ENCODE peak calls at places on chromosomes 7 and 10, in ten cellular contexts. F is NT2/D1; I is CD8-positive, alpha-beta T cell; J is A549; L is CD8-positive, alpha-beta memory T cell; E is GM12878; X is uterus; N is right lobe of liver; Y is PC-3; T is brain microvascular endothelial cell. A is an unnamed sample.

GRCh38 chr7:45623740-45624391 is 49.7 kb downstream of the ADCY1 start:
- DNase-seq in F (no peak), I (no peak), J (no peak), L (no peak), E (no peak), X (no peak), N (no peak), Y (no peak), T (no peak), A (no peak)

GRCh38 chr7:151378011-151378410 is 31.8 kb downstream of the WDR86 start:
- DNase-seq in F (no peak), I (no peak), J (no peak), L (no peak), E (no peak), X (no peak), N (peak), Y (no peak), T (no peak), A (no peak)

GRCh38 chr7:54477083-54477482 is 65.1 kb upstream of the VSTM2A start:
- DNase-seq in F (no peak), I (no peak), J (peak), L (no peak), E (no peak), X (no peak), N (no peak), Y (no peak), T (no peak), A (no peak)

GRCh38 chr7:36474283-36475010 is 84.8 kb downstream of the ANLN start:
- DNase-seq in F (no peak), I (no peak), J (no peak), L (no peak), E (no peak), X (no peak), N (no peak), Y (peak), T (peak), A (no peak)

GRCh38 chr7:28921822-28922221 is 36.3 kb downstream of the TRIL start:
- DNase-seq in F (peak), I (peak), J (peak), L (no peak), E (no peak), X (peak), N (no peak), Y (peak), T (peak), A (no peak)

GRCh38 chr10:77311186-77311585 is 326.4 kb downstream of the KCNMA1 start:
- DNase-seq in F (no peak), I (no peak), J (no peak), L (no peak), E (no peak), X (no peak), N (no peak), Y (no peak), T (no peak), A (no peak)

GRCh38 chr7:155147624-155148023 is 77.5 kb downstream of the HTR5A start:
- DNase-seq in F (no peak), I (no peak), J (no peak), L (no peak), E (no peak), X (no peak), N (no peak), Y (no peak), T (no peak), A (no peak)

GRCh38 chr7:151091431-151091830 is 5.2 kb downstream of the AGAP3 start:
- DNase-seq in F (no peak), I (no peak), J (peak), L (no peak), E (no peak), X (no peak), N (no peak), Y (no peak), T (no peak), A (no peak)

GRCh38 chr7:108603922-108604684 is 34.4 kb downstream of the DNAJB9 start:
- DNase-seq in F (no peak), I (no peak), J (no peak), L (no peak), E (no peak), X (no peak), N (no peak), Y (peak), T (no peak), A (no peak)

GRCh38 chr7:135710417-135711138 is 17.4 kb downstream of the SLC13A4 start:
- DNase-seq in F (no peak), I (no peak), J (peak), L (no peak), E (no peak), X (no peak), N (no peak), Y (peak), T (no peak), A (no peak)

GRCh38 chr7:81111358-81111757 is 192.5 kb upstream of the SEMA3C start:
- DNase-seq in F (no peak), I (no peak), J (peak), L (no peak), E (no peak), X (peak), N (no peak), Y (peak), T (peak), A (peak)

GRCh38 chr7:36348256-36348655 is 41.4 kb upstream of the ANLN start:
- DNase-seq in F (no peak), I (no peak), J (no peak), L (no peak), E (no peak), X (no peak), N (no peak), Y (no peak), T (peak), A (no peak)

GRCh38 chr10:132848306-132848705 is 62.4 kb upstream of the NKX6-2 start:
- DNase-seq in F (no peak), I (no peak), J (no peak), L (no peak), E (no peak), X (no peak), N (no peak), Y (no peak), T (no peak), A (no peak)

GRCh38 chr10:101141622-101142532 is 10.8 kb downstream of the TLX1 start:
- DNase-seq in F (peak), I (peak), J (peak), L (peak), E (peak), X (peak), N (peak), Y (peak), T (peak), A (peak)

GRCh38 chr10:101139421-101139911 is 8.4 kb downstream of the TLX1 start:
- DNase-seq in F (no peak), I (no peak), J (no peak), L (no peak), E (no peak), X (no peak), N (no peak), Y (no peak), T (no peak), A (no peak)

GRCh38 chr10:101140950-101141621 is 10.0 kb downstream of the TLX1 start:
- DNase-seq in F (no peak), I (no peak), J (no peak), L (no peak), E (no peak), X (no peak), N (no peak), Y (no peak), T (no peak), A (no peak)

GRCh38 chr10:101138788-101139420 is 7.8 kb downstream of the TLX1 start:
- DNase-seq in F (no peak), I (no peak), J (no peak), L (no peak), E (no peak), X (no peak), N (no peak), Y (no peak), T (no peak), A (no peak)

DNA sequence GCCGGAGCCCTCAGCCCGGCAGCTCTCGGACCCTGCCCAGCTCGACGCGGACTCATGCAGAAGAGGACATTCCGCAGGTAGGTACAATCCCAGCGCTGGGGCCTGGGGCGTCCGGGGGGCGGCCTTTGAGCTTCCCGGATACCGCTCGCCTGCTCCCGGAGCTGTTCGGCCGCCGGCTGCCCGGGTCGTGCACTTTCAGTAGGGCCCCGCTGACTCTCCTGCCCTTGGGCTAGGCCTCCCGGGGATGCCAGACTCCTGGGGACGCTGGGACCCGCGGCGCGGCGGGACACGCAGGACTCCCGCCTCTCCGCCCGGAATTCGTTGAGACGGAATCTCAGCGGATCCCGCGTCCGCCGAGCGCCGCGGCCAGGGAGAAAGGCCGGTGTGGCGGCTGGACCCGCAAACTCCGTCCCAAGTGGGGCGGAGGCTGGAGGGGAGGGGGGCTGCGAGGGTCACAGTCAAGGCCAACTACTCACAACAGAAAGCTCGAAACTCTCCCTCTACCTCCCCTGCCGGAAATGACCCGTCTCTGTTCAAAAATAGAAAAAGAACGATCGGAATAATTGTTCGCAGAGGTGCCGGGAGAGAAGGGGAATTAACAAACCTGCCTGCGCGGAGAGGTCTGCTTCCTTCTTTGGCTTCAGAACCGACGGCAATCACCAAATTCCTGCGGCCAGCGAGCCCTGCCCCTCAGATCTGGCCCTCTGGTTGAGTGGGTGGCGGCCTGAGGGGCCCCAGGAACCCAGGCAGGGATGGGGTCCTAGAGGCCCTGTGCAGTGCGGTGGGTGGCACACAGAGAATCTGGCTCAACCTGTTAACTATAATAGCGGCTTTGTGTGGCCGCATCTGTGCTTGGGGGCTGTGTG is 9.2 kb downstream of the TLX1 start:
- DNase-seq in F (no peak), I (no peak), J (no peak), L (no peak), E (no peak), X (no peak), N (no peak), Y (no peak), T (no peak), A (no peak)
- H3K4me3 ChIP-seq in F (peak), I (no peak), J (no peak), L (no peak), E (no peak), X (no peak), N (no peak), Y (no peak), T (no peak), A (no peak)

GRCh38 chr7:99129001-99129400 is 14.9 kb downstream of the SMURF1 start:
- DNase-seq in F (no peak), I (no peak), J (no peak), L (no peak), E (no peak), X (no peak), N (no peak), Y (no peak), T (no peak), A (no peak)

GRCh38 chr7:99129536-99129935 is 14.4 kb downstream of the SMURF1 start:
- DNase-seq in F (no peak), I (no peak), J (no peak), L (no peak), E (no peak), X (no peak), N (no peak), Y (no peak), T (no peak), A (no peak)

GRCh38 chr7:99127636-99128035 is 16.3 kb downstream of the SMURF1 start:
- DNase-seq in F (no peak), I (no peak), J (no peak), L (no peak), E (no peak), X (no peak), N (no peak), Y (peak), T (no peak), A (no peak)

GRCh38 chr7:99126921-99127553 is 16.9 kb downstream of the SMURF1 start:
- DNase-seq in F (no peak), I (no peak), J (no peak), L (no peak), E (no peak), X (no peak), N (no peak), Y (no peak), T (peak), A (no peak)

GRCh38 chr7:99128076-99128950 is 15.6 kb downstream of the SMURF1 start:
- DNase-seq in F (no peak), I (no peak), J (no peak), L (no peak), E (no peak), X (no peak), N (no peak), Y (peak), T (peak), A (no peak)
- H3K4me3 ChIP-seq in F (no peak), I (no peak), J (no peak), L (no peak), E (no peak), X (no peak), N (no peak), Y (peak), T (no peak), A (no peak)

GRCh38 chr7:127887631-127888030 is 143.6 kb downstream of the LRRC4 start:
- DNase-seq in F (no peak), I (no peak), J (no peak), L (no peak), E (no peak), X (no peak), N (no peak), Y (no peak), T (no peak), A (no peak)
- H3K4me3 ChIP-seq in F (no peak), I (no peak), J (no peak), L (no peak), E (no peak), X (no peak), N (no peak), Y (no peak), T (no peak), A (no peak)

GRCh38 chr10:65346466-65346865 is 1579.4 kb upstream of the LRRTM3 start:
- DNase-seq in F (no peak), I (no peak), J (no peak), L (no peak), E (no peak), X (no peak), N (no peak), Y (no peak), T (no peak), A (no peak)

GRCh38 chr10:65355141-65355680 is 1570.6 kb upstream of the LRRTM3 start:
- DNase-seq in F (no peak), I (no peak), J (no peak), L (no peak), E (no peak), X (no peak), N (no peak), Y (no peak), T (no peak), A (no peak)

GRCh38 chr10:65348637-65349036 is 1577.2 kb upstream of the LRRTM3 start:
- DNase-seq in F (no peak), I (no peak), J (no peak), L (no peak), E (no peak), X (no peak), N (no peak), Y (no peak), T (no peak), A (no peak)

GRCh38 chr10:65350619-65351018 is 1575.2 kb upstream of the LRRTM3 start:
- DNase-seq in F (no peak), I (no peak), J (no peak), L (no peak), E (no peak), X (no peak), N (no peak), Y (no peak), T (no peak), A (no peak)
- H3K4me3 ChIP-seq in F (no peak), I (no peak), J (no peak), L (no peak), E (no peak), X (no peak), N (no peak), Y (no peak), T (no peak), A (no peak)

GRCh38 chr7:84187087-84187805 is 7.3 kb downstream of the SEMA3A start:
- DNase-seq in F (no peak), I (no peak), J (no peak), L (no peak), E (no peak), X (no peak), N (no peak), Y (peak), T (no peak), A (no peak)

GRCh38 chr7:84191261-84191660 is 3.3 kb downstream of the SEMA3A start:
- DNase-seq in F (no peak), I (no peak), J (no peak), L (no peak), E (no peak), X (no peak), N (no peak), Y (peak), T (no peak), A (no peak)

GRCh38 chr7:84190016-84190705 is 4.4 kb downstream of the SEMA3A start:
- DNase-seq in F (no peak), I (no peak), J (no peak), L (no peak), E (no peak), X (no peak), N (no peak), Y (peak), T (no peak), A (peak)

GRCh38 chr7:84188811-84189405 is 5.7 kb downstream of the SEMA3A start:
- DNase-seq in F (no peak), I (no peak), J (peak), L (no peak), E (no peak), X (no peak), N (no peak), Y (peak), T (no peak), A (no peak)

DNA sequence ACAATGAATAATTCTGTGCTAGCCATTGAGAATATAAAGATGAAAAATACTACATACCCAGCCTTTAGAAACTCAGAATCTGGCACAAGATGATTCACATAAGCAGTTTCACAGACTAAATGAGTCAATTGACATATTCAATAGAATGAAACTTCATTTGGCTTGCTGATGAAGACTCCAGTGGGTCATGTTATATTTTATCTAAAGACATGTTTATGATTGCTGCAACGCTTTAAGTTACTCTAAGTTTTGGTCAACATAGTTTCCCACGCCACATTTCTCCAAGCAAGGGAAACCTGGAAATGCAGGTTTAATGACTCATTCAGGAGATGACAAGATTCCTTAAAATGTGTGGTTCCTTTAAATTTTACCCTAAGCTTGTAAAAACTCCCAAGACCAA is 6.8 kb downstream of the SEMA3A start:
- DNase-seq in F (no peak), I (no peak), J (no peak), L (no peak), E (no peak), X (no peak), N (no peak), Y (peak), T (no peak), A (no peak)
- H3K4me3 ChIP-seq in F (no peak), I (no peak), J (no peak), L (no peak), E (no peak), X (no peak), N (no peak), Y (peak), T (no peak), A (no peak)

GRCh38 chr10:5485948-5486851 is 13.2 kb downstream of the CALML5 start:
- DNase-seq in F (no peak), I (no peak), J (no peak), L (no peak), E (no peak), X (no peak), N (no peak), Y (no peak), T (no peak), A (no peak)

GRCh38 chr10:5490698-5491464 is 8.5 kb downstream of the CALML5 start:
- DNase-seq in F (no peak), I (no peak), J (no peak), L (no peak), E (no peak), X (no peak), N (no peak), Y (no peak), T (no peak), A (no peak)

GRCh38 chr10:5490032-5490431 is 9.3 kb downstream of the CALML5 start:
- DNase-seq in F (no peak), I (no peak), J (no peak), L (no peak), E (no peak), X (no peak), N (no peak), Y (no peak), T (no peak), A (no peak)

GRCh38 chr10:5486852-5487235 is 12.5 kb downstream of the CALML5 start:
- DNase-seq in F (no peak), I (no peak), J (no peak), L (no peak), E (no peak), X (no peak), N (no peak), Y (no peak), T (no peak), A (no peak)

DNA sequence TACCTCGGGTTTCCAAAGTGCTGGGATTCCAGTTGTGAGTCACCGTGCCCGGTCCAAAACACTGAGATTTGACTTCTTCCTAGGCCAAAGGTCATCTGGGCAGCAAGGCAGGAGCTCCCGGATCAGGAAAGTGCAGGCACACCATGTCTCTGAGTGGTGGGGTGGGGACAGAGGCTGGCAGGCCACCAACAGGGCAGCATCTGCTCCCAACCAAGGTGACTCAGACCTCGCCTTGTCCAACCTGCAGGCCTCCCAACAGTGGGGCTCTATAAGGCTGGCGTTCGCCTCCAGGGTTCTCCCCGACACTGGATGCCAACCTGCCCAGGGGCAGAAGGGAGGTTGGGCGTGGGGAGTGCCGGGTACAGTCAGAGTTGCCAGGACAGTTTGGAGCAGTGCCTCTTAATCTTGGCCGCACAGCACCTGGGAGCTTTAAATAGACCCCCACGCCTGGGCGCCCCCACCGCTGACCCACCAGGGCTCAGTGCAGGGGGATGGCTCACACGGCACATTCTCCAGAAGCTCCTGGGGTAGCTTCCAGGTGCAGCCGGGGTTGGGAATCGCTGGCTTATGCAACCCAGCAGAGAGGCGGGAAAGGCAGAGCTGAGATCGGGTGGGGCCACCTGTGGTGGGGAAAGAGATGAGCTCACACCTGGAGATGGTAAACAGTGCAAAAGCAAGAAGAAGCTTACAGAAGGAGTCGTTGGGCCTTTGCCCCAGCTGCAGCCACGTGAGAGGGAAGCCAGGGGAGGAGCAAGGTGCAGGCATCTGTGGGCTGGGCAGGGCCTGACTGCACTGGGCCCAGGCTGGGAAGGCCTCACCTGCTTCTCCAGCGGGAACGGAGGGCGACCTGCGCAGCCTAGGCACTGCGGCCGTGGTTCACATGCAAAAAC is 10.9 kb downstream of the CALML5 start:
- DNase-seq in F (no peak), I (no peak), J (no peak), L (no peak), E (no peak), X (no peak), N (no peak), Y (peak), T (no peak), A (no peak)
- H3K4me3 ChIP-seq in F (no peak), I (no peak), J (no peak), L (no peak), E (no peak), X (no peak), N (no peak), Y (peak), T (no peak), A (no peak)

DNA sequence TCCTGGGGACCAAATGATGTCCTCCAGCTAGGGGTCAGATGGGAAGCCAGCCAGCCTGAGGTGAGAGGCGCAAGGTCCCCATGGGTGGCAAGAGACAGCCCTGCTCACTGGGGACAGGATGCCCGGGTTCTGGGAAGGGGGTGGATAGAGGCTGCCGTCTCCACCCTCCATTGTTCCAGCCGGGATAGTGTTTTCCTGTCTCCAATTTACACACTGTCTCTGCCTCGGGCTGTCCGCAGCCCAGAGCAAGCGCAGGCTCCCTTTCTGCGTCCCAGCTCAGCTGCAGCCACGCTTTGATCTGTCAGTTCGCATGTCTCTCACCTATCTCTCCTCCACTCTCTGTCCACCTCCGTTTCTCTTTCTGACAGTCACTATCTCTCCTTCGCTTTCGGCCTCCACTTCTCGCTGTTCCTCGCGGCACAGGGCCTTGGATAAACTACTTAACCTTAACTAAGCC is 2.1 kb downstream of the EPHB4 start:
- DNase-seq in F (no peak), I (no peak), J (no peak), L (no peak), E (no peak), X (no peak), N (peak), Y (peak), T (no peak), A (no peak)
- H3K4me3 ChIP-seq in F (peak), I (no peak), J (peak), L (no peak), E (no peak), X (peak), N (peak), Y (peak), T (peak), A (peak)

A was measured in retinal pigment epithelial cell.